ENCODE peak calls at places on chromosomes 7 and 10, in ten cellular contexts. L is fibroblast of lung, N is colonic mucosa, G is cardiac muscle cell, O is nephron progenitor cell, Z is body of pancreas, D is GM10248, K is AG04450, S is H9, I is mesothelial cell of epicardium. B is an unnamed sample.
A peak's percentile ranks its signal among the peaks of the same experiment; 100 is the strongest.

GRCh38 chr10:5968037-5968680 is 9.2 kb downstream of the IL15RA start:
- DNase-seq in G (no peak), I (no peak), D (no peak), L (no peak), K (no peak), Z (no peak), S (no peak), N (peak; percentile 17), O (no peak), B (no peak)

GRCh38 chr10:24519950-24520349 is 203.7 kb downstream of the ARHGAP21 start:
- DNase-seq in O (no peak), N (no peak), G (no peak), K (no peak), Z (no peak), L (no peak), I (no peak), S (peak; percentile 65), D (peak; percentile 47), B (no peak)

GRCh38 chr10:124824507-124824906 is 22.9 kb downstream of the ABRAXAS2 start:
- DNase-seq in L (no peak), G (no peak), I (no peak), O (no peak), N (no peak), D (no peak), S (no peak), K (no peak), Z (no peak), B (no peak)

GRCh38 chr7:136923111-136923510 is 54.7 kb downstream of the CHRM2 start:
- DNase-seq in S (no peak), K (peak; percentile 33), Z (no peak), L (peak; percentile 15), O (no peak), D (no peak), I (no peak), G (peak; percentile 51), N (no peak), B (no peak)

GRCh38 chr10:30088178-30088577 is 28.8 kb upstream of the JCAD start:
- DNase-seq in I (no peak), K (no peak), D (no peak), L (no peak), G (no peak), N (no peak), Z (no peak), O (no peak), S (no peak), B (no peak)

GRCh38 chr10:125423569-125423968 is 259.4 kb downstream of the TEX36 start:
- DNase-seq in K (no peak), G (no peak), S (no peak), I (no peak), O (no peak), Z (no peak), D (no peak), N (no peak), L (no peak), B (no peak)

GRCh38 chr10:79601939-79602338 is 8.8 kb upstream of the SFTPA1 start:
- DNase-seq in D (no peak), K (no peak), L (no peak), S (no peak), I (no peak), G (no peak), O (no peak), N (no peak), Z (no peak), B (no peak)

GRCh38 chr7:2926120-2926897 is 82.2 kb upstream of the GNA12 start:
- DNase-seq in Z (no peak), L (no peak), G (no peak), I (no peak), S (peak; percentile 14), D (no peak), N (no peak), K (no peak), O (no peak), B (no peak)

GRCh38 chr7:95550546-95550945 is 45.8 kb downstream of the PDK4 start:
- DNase-seq in Z (no peak), I (no peak), N (no peak), D (no peak), O (no peak), S (no peak), G (no peak), K (no peak), L (no peak), B (no peak)

GRCh38 chr7:7099584-7100014 is 82.7 kb upstream of the C1GALT1 start:
- DNase-seq in G (peak; percentile 98), I (peak; percentile 35), L (peak; percentile 89), Z (peak; percentile 82), S (peak; percentile 97), O (peak; percentile 54), K (peak; percentile 69), N (peak; percentile 51), D (no peak), B (peak; percentile 18)

GRCh38 chr7:108097703-108098102 is 32.5 kb downstream of the LAMB4 start:
- DNase-seq in S (no peak), K (no peak), L (no peak), G (peak; percentile 46), N (peak; percentile 51), Z (peak; percentile 30), D (no peak), I (no peak), O (no peak), B (no peak)

GRCh38 chr7:47847207-47847606 is 101.1 kb downstream of the PKD1L1 start:
- DNase-seq in I (no peak), S (no peak), L (no peak), Z (no peak), N (no peak), O (no peak), K (no peak), D (no peak), G (no peak), B (no peak)

GRCh38 chr7:1912472-1913289 is 242.6 kb downstream of the ELFN1 start:
- DNase-seq in Z (no peak), L (peak; percentile 84), I (no peak), D (no peak), G (peak; percentile 90), O (peak; percentile 63), N (no peak), S (no peak), K (peak; percentile 75), B (no peak)

GRCh38 chr10:29634105-29634504 is 666 bp downstream of the SVIL start:
- DNase-seq in K (no peak), L (no peak), I (no peak), N (no peak), Z (no peak), O (no peak), D (no peak), S (no peak), G (no peak), B (no peak)

GRCh38 chr10:116765549-116766162 is 23.3 kb upstream of the HSPA12A start:
- DNase-seq in L (peak; percentile 22), N (peak; percentile 73), O (no peak), G (peak; percentile 29), I (no peak), Z (peak; percentile 45), S (peak; percentile 48), D (no peak), K (no peak), B (no peak)
- TF ChIP-seq CTCF in L (peak; percentile 34), N (peak; percentile 31), O (no peak), G (peak; percentile 36), I (no peak), Z (peak; percentile 36), S (peak; percentile 74), D (peak; percentile 24), K (peak; percentile 30), B (peak; percentile 20)

GRCh38 chr7:44814956-44815355 is 18.5 kb downstream of the PPIA start:
- DNase-seq in G (no peak), L (no peak), N (no peak), I (no peak), D (no peak), K (no peak), S (no peak), Z (no peak), O (no peak), B (no peak)
- TF ChIP-seq CTCF in G (no peak), L (no peak), N (no peak), I (no peak), D (no peak), K (no peak), S (no peak), Z (no peak), O (no peak), B (no peak)

GRCh38 chr10:117537436-117537903 is 5.1 kb upstream of the EMX2 start:
- DNase-seq in O (peak; percentile 78), G (peak; percentile 40), S (peak; percentile 48), Z (no peak), L (peak; percentile 18), D (peak; percentile 54), K (no peak), N (no peak), I (no peak), B (peak; percentile 52)
- TF ChIP-seq CTCF in O (peak; percentile 36), G (peak; percentile 59), S (peak; percentile 73), Z (peak; percentile 77), L (no peak), D (peak; percentile 57), K (peak; percentile 35), N (peak; percentile 50), I (peak; percentile 71), B (peak; percentile 86)

GRCh38 chr10:104641150-104642000 is at the start of gene SORCS3:
- DNase-seq in O (peak; percentile 59), Z (no peak), G (no peak), N (no peak), S (peak; percentile 57), L (no peak), I (no peak), D (no peak), K (no peak), B (peak; percentile 28)

GRCh38 chr10:104640339-104641149 is 546 bp upstream of the SORCS3 start:
- DNase-seq in Z (no peak), I (no peak), S (no peak), G (no peak), L (no peak), D (no peak), N (no peak), O (peak; percentile 67), K (no peak), B (peak; percentile 20)

GRCh38 chr10:104639595-104640338 is 1.3 kb upstream of the SORCS3 start:
- DNase-seq in Z (no peak), O (peak; percentile 17), S (peak; percentile 71), D (no peak), L (no peak), I (no peak), G (no peak), K (no peak), N (no peak), B (peak; percentile 12)

GRCh38 chr10:104642001-104642270 is 846 bp downstream of the SORCS3 start:
- DNase-seq in L (no peak), D (no peak), Z (no peak), K (no peak), O (peak; percentile 21), S (no peak), I (no peak), N (no peak), G (no peak), B (peak; percentile 15)

DNA sequence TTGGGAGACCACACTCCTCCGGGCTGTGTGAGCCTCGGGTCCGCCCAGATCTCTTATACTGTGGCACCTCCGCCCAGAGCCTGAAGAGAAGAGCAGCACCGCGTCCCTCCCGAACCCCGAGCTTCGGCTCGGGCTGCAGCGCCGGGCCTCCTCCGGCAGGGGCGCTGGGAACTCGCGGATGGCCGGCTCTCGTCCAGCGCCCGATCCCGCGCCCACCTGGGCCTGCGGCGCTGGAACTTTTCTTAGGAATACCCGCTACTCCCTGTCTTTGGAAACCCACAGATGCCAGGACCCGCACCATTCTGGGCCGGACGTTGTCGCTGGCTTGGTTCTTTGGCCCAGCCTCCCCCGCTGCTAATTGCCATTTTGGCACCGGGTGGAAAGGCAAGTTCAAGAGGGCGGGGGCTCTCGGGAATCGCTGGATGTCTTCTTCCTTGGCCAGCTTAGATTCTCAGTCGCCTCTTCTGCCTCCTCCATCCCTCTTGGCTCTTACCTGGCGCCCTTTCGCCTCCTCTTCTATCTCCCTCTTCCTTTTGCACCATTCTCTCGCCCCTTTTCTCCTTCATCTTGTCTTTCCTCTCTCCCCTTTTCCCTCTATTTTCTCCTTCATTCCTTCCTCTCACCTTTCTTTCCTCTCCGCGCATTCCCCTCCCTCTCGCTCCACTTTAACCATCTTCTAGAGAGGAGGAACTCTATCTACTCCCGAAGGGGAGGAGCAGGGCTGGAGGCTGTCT is 2.1 kb upstream of the SORCS3 start:
- DNase-seq in S (peak; percentile 83), G (peak; percentile 7), Z (no peak), D (no peak), L (no peak), O (peak; percentile 79), I (peak; percentile 25), N (no peak), K (no peak), B (peak; percentile 61)
- TF ChIP-seq CTCF in S (peak; percentile 86), G (peak; percentile 54), Z (peak; percentile 23), D (no peak), L (no peak), O (peak; percentile 87), I (peak; percentile 83), N (no peak), K (peak; percentile 38), B (peak; percentile 77)